ENCODE peak calls at places on chromosomes 4 and X, in six cellular contexts. K is fibroblast of mammary gland; I is lower lobe of right lung; A is CD8-positive, alpha-beta T cell; Y is heart right ventricle; N is brain microvascular endothelial cell. H is an unnamed sample.

GRCh38 chrX:119606508-119607389 is 525 bp upstream of the NKRF start:
- DNase-seq in Y (no peak), I (no peak), A (no peak), N (no peak), K (peak; percentile 91), H (peak; percentile 92)

GRCh38 chr4:187470061-187470460 is 525.5 kb upstream of the ZFP42 start:
- DNase-seq in A (no peak), N (no peak), Y (no peak), I (no peak), K (no peak), H (no peak)

GRCh38 chrX:21725498-21725897 is 32.4 kb downstream of the SMPX start:
- DNase-seq in Y (no peak), K (peak; percentile 64), A (no peak), I (no peak), N (no peak), H (peak; percentile 33)

GRCh38 chr4:1842339-1842895 is 13.5 kb downstream of the LETM1 start:
- DNase-seq in Y (no peak), A (no peak), N (no peak), I (no peak), K (no peak), H (no peak)

GRCh38 chr4:978957-979701 is 5.8 kb upstream of the DGKQ start:
- DNase-seq in I (no peak), Y (no peak), N (no peak), K (peak; percentile 56), A (no peak), H (no peak)

GRCh38 chr4:168440442-168441264 is 39.6 kb downstream of the DDX60L start:
- DNase-seq in A (no peak), Y (no peak), N (peak; percentile 59), K (peak; percentile 74), I (no peak), H (peak; percentile 63)

GRCh38 chr4:138845664-138846063 is 169.9 kb upstream of the NOCT start:
- DNase-seq in I (no peak), A (no peak), K (no peak), Y (no peak), N (no peak), H (no peak)

GRCh38 chr4:36255575-36255974 is 11.3 kb upstream of the ARAP2 start:
- DNase-seq in A (peak; percentile 26), K (no peak), N (no peak), I (no peak), Y (no peak), H (no peak)

GRCh38 chrX:97616883-97617510 is 733.3 kb downstream of the RPA4 start:
- DNase-seq in N (peak; percentile 72), Y (no peak), K (peak; percentile 73), I (no peak), A (no peak), H (peak; percentile 62)

GRCh38 chrX:54359408-54359807 is 1.6 kb upstream of the WNK3 start:
- DNase-seq in Y (no peak), N (no peak), I (no peak), A (no peak), K (no peak), H (no peak)
- H3K4me3 ChIP-seq in Y (no peak overlapping the region), N (peak overlapping the region; percentile 61), I (peak overlapping the region; percentile 52), A (peak overlapping the region; percentile 50), K (no peak overlapping the region), H (peak overlapping the region; percentile 60)

GRCh38 chrX:103793541-103793932 is 16.9 kb downstream of the PLP1 start:
- DNase-seq in N (no peak), I (no peak), A (no peak), Y (no peak), K (no peak), H (no peak)
- H3K4me3 ChIP-seq in N (peak overlapping the region; percentile 10), I (no peak overlapping the region), A (no peak overlapping the region), Y (no peak overlapping the region), K (no peak overlapping the region), H (no peak overlapping the region)

DNA sequence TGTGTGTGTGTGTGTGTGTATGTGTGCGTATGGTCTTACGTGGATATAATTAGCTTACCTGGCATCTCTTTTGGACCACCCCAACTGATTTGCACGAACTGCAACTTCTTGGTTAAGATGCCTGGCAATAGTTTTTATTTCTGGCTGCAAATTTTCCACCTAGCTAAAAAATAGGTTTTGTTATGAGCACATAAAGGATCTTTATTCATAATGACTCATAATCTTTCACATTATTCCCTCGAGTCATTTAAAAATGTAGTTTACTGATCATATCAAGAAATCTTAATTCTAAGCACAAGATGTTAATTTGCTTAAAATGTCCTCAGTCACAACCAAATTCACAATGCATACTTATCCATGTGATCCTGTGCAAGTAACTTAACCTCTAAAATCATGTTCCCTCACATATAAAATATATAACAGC is 1.5 kb downstream of the COX18 start:
- DNase-seq in I (no peak), A (no peak), Y (no peak), N (no peak), K (peak; percentile 39), H (peak; percentile 24)
- H3K4me3 ChIP-seq in I (peak overlapping the region; percentile 87), A (peak overlapping the region; percentile 69), Y (peak overlapping the region; percentile 71), N (peak overlapping the region; percentile 78), K (peak overlapping the region; percentile 75), H (peak overlapping the region; percentile 80)

GRCh38 chr4:179165862-179166261 is 1723.6 kb upstream of the AGA start:
- DNase-seq in Y (no peak), K (no peak), I (no peak), N (no peak), A (no peak), H (no peak)
- H3K4me3 ChIP-seq in Y (no peak overlapping the region), K (no peak overlapping the region), I (no peak overlapping the region), N (no peak overlapping the region), A (no peak overlapping the region), H (no peak overlapping the region)

GRCh38 chr4:56466910-56467283 is 520 bp upstream of the SRP72 start:
- DNase-seq in A (no peak), I (no peak), Y (no peak), N (no peak), K (no peak), H (no peak)

GRCh38 chr4:56463711-56464110 is 3.7 kb upstream of the SRP72 start:
- DNase-seq in N (no peak), I (no peak), A (no peak), K (no peak), Y (no peak), H (no peak)

GRCh38 chr4:56467284-56468096 is at the start of gene SRP72:
- DNase-seq in Y (peak; percentile 85), I (peak; percentile 94), K (peak; percentile 82), N (peak; percentile 89), A (peak; percentile 83), H (peak; percentile 85)

GRCh38 chr4:56464581-56464980 is 2.8 kb upstream of the SRP72 start:
- DNase-seq in K (no peak), Y (no peak), N (no peak), A (no peak), I (no peak), H (no peak)

DNA sequence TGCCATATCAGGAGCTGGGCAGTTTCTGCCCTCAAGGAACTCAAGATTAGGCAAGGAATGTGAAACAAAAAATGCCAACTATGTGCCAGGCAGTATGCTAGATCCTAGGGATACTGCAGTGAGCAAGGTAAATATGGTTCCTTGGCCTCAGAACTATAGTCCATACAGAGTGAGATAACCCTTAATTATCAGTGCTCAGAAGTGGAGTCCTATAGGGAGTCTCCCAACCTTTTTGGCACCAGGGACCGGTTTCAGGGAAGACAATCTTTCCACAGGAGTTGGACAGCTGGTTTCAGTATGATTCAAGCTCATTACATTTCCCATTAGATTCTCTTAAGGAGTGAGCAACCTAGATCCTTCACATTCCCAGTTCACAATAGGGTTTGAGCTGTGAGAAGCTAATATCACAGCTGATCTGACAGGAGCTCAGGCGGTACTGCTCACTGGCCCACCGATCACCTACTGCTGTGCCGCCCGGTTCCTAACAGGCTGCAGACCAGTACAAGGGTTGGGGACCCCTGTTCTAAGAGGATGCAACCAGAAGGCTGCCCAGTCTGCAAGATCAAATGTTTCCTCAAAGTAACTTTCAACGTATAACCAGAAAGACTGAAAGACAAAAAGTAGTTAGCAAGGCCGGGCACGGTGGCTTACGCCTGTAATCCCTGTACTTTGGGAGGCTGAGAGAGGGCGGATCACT is 1.7 kb upstream of the SRP72 start:
- DNase-seq in A (no peak), I (no peak), Y (no peak), N (no peak), K (peak; percentile 45), H (no peak)
- H3K4me3 ChIP-seq in A (peak overlapping the region; percentile 63), I (peak overlapping the region; percentile 91), Y (peak overlapping the region; percentile 3), N (peak overlapping the region; percentile 89), K (peak overlapping the region; percentile 80), H (peak overlapping the region; percentile 61)

DNA sequence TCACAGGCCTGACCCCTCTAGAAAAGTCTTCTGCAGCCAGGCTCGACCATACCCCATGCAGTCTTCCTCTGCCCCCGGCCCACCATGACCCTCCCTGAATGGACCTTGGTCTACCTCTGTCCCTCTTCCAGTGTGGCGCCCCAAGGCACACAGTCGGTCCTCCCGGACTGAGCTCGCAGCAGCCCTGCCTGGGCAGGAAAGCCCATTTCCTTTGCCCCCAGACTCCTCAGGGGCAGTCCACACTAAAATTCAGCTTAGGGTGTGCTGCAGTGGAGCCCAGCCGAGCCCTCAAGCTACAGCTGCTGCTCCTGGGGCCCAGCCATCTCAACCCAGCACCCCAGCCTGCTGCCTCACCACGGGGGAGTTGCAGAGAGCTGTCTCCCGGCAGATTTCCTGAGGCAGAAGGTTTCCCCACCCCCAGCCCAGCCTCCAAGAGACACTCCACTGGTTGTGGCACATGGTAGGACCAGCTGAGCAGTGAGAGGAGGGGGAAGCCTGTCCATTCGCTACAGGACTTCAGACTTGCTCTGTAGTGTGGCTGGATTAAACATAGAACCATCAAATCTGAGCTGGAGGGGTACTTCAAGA is 37.5 kb upstream of the IQSEC2 start:
- DNase-seq in I (no peak), N (no peak), Y (no peak), A (no peak), K (no peak), H (no peak)
- H3K4me3 ChIP-seq in I (no peak overlapping the region), N (no peak overlapping the region), Y (no peak overlapping the region), A (no peak overlapping the region), K (no peak overlapping the region), H (no peak overlapping the region)

DNA sequence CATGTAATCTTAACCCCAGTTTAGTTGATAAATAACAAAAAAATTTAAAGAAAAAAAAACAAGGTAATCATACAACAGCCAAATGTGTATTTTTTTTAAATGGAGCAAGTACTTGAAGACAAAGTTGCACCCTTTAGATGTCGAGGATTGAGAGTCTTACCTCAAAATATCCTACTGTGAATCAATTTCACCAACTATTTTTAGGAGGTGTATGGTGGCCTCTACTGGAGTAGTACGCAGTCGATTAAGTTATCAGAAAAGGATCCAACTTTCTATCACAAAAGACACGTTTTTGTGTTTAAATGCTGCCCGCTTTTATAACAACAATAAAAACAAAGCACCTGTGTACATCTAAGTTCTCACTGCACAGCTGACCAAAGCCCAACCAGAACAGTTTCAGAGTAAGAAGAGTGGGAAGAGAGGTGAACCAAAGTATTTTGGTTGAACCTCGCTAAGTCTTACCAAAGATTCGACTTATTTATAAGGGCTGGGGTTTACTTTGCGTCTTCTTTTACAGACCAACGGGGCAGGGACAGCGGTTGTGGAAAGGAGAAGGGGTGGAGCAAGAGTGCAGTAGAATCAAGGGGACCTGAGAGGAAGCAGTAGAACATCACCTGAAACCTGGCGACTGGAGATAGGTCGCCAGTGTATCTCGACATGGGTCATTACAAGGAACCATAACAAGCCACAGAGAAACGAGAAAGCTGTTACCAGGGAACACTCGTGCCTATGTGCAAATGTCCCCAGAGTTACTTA is 1.2 kb downstream of the RPS6KA6 start:
- DNase-seq in K (peak; percentile 31), N (no peak), Y (no peak), A (no peak), I (no peak), H (no peak)
- H3K4me3 ChIP-seq in K (peak overlapping the region; percentile 63), N (peak overlapping the region; percentile 63), Y (peak overlapping the region; percentile 38), A (no peak overlapping the region), I (peak overlapping the region; percentile 58), H (peak overlapping the region; percentile 57)

GRCh38 chr4:184359905-184360304 is 114.4 kb downstream of the IRF2 start:
- DNase-seq in K (no peak), N (no peak), Y (no peak), I (no peak), A (no peak), H (no peak)
- H3K4me3 ChIP-seq in K (no peak overlapping the region), N (no peak overlapping the region), Y (no peak overlapping the region), I (no peak overlapping the region), A (no peak overlapping the region), H (no peak overlapping the region)

H was measured in astrocyte of the spinal cord.